ENCODE peak calls at places on chromosomes 5 and 9, in five cellular contexts. Q, I, A, J and N are unnamed samples.

GRCh38 chr5:115522832-115523365 is 21.7 kb downstream of the FEM1C start:
- DNase-seq in Q (no peak), I (no peak), A (no peak), J (no peak), N (no peak)

GRCh38 chr5:112930082-112930344 is 8.0 kb upstream of the REEP5 start:
- DNase-seq in Q (no peak), I (no peak), A (no peak), J (no peak), N (no peak)

GRCh38 chr9:89922099-89922498 is 317.3 kb downstream of the GADD45G start:
- DNase-seq in Q (no peak), I (no peak), A (no peak), J (no peak), N (no peak)

GRCh38 chr5:76615759-76616158 is 7.4 kb downstream of the F2RL2 start:
- DNase-seq in Q (peak), I (no peak), A (no peak), J (no peak), N (no peak)

GRCh38 chr5:11719888-11720481 is 184.3 kb downstream of the CTNND2 start:
- DNase-seq in Q (peak), I (no peak), A (peak), J (peak), N (peak)

GRCh38 chr9:136196465-136197371 is 8.2 kb downstream of the LHX3 start:
- DNase-seq in Q (no peak), I (no peak), A (no peak), J (no peak), N (no peak)

GRCh38 chr5:60810438-60811085 is 33.5 kb downstream of the ELOVL7 start:
- DNase-seq in Q (peak), I (peak), A (no peak), J (peak), N (no peak)

GRCh38 chr5:107381189-107381856 is 289.4 kb downstream of the EFNA5 start:
- DNase-seq in Q (peak), I (peak), A (no peak), J (peak), N (peak)

GRCh38 chr5:87300744-87301143 is 33.1 kb downstream of the RASA1 start:
- DNase-seq in Q (peak), I (peak), A (peak), J (peak), N (peak)

GRCh38 chr5:58360794-58361193 is 99.1 kb downstream of the PLK2 start:
- DNase-seq in Q (no peak), I (no peak), A (no peak), J (no peak), N (no peak)

GRCh38 chr9:28970241-28970654 is 1397.0 kb upstream of the C9orf72 start:
- DNase-seq in Q (no peak), I (no peak), A (no peak), J (no peak), N (no peak)
- H3K27ac ChIP-seq in Q (no peak), I (no peak), A (no peak), J (no peak), N (no peak)

GRCh38 chr9:16248816-16249215 is 621.7 kb downstream of the BNC2 start:
- DNase-seq in Q (no peak), I (no peak), A (no peak), J (no peak), N (no peak)

GRCh38 chr9:16246785-16247184 is 623.7 kb downstream of the BNC2 start:
- DNase-seq in Q (no peak), I (peak), A (no peak), J (no peak), N (no peak)

GRCh38 chr9:16247188-16247875 is 623.1 kb downstream of the BNC2 start:
- DNase-seq in Q (peak), I (peak), A (no peak), J (peak), N (no peak)

GRCh38 chr9:16243798-16244197 is 626.7 kb downstream of the BNC2 start:
- DNase-seq in Q (no peak), I (no peak), A (no peak), J (no peak), N (no peak)

DNA sequence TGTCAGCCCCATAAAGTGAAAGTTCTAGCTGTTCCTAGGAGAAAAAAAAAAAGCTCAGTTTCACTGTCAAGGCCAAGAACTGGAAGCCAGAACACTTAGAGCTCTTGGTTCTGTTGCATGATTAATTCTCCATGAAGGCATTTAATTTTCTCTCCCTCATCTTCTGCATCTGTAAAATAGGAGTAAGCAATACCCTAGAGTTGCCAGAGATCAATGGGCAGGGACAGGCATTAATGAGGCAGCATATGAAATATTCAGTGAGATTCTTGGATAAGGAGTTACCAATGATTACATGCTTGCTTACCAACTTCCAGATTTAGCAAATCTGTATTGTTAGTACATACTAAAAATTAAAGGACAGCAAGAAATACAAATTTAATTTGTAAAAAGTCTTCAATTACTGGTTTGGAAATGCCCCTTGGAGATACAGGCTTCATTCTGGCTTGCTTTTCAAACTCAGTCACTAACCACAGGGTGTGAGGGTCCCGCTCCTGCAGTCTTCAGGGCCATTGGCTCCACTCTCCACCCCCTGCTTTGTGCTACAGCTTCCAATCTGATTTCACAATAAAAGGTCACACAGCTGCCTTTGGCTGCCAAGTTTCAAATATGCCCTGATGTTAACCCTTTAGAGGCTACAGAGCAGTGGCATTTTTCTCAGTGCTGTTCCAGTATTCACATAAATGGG is 624.6 kb downstream of the BNC2 start:
- DNase-seq in Q (no peak), I (peak), A (no peak), J (peak), N (no peak)
- H3K27ac ChIP-seq in Q (no peak), I (no peak), A (no peak), J (peak), N (no peak)

GRCh38 chr5:135221696-135222095 is 177.3 kb downstream of the MACROH2A1 start:
- DNase-seq in Q (no peak), I (no peak), A (no peak), J (no peak), N (no peak)

GRCh38 chr5:135223891-135224625 is 175.0 kb downstream of the MACROH2A1 start:
- DNase-seq in Q (no peak), I (no peak), A (peak), J (no peak), N (no peak)

GRCh38 chr5:135222171-135222681 is 176.8 kb downstream of the MACROH2A1 start:
- DNase-seq in Q (no peak), I (no peak), A (peak), J (no peak), N (no peak)

GRCh38 chr5:135223404-135223803 is 175.6 kb downstream of the MACROH2A1 start:
- DNase-seq in Q (no peak), I (no peak), A (peak), J (no peak), N (no peak)

DNA sequence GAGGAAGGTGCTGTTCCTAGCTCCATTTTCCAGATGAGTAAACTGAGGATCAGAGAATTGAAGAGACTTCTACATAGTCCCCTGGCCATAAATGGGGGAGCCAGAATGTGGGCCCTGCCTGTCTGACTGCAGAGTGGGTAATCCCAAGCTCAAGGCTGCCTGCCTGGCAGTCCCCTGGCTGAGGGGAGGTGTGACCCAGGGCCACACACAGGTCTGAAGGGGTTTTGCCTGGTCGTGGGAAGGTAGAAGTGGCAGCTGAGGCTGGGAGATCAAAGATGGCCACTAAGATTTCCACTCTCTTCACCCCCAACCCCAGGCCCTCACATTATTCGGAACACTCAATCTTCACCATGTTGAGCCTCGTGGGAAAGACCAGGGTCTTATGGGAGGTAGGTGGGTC is 176.3 kb downstream of the MACROH2A1 start:
- DNase-seq in Q (no peak), I (no peak), A (peak), J (no peak), N (no peak)
- H3K27ac ChIP-seq in Q (no peak), I (no peak), A (no peak), J (no peak), N (no peak)

GRCh38 chr5:120382813-120383212 is 81.3 kb upstream of the PRR16 start:
- DNase-seq in Q (no peak), I (peak), A (no peak), J (no peak), N (no peak)

GRCh38 chr5:120386981-120387380 is 77.1 kb upstream of the PRR16 start:
- DNase-seq in Q (no peak), I (no peak), A (no peak), J (no peak), N (no peak)

DNA sequence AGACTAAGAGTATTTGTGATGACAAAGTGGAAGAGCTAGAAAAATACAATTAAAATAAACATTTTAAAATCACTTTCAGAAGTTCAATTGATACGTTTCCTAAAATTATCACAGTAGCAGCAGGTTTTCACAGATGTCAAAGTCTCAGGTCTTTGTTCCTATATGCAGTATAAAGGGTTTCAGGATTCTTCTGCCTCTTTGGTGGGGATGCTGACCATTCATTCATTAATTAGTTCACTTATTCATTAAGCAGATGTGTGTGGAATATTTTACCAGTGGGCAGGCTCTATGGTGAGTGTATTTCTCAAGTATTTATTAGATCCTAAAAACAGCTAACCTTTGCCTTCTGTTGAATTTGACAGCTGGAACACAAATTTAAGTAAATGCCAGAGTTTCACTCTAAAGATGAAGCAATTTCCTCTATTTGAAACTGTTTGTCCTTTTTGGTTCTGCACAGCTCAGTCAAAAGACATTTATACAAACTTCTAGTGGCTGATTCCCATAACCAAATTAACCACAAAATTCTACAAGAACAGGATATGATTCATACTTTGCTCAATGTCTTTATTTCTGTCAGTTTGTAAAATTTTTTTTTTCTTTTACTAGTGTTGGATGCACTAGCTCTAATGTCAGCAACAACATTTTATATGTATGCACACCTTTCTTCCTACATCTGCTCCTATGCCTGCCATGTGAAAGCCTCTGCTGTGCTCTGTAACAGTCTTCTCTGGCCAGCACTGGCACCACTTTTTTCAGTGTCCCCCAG is 75.9 kb upstream of the PRR16 start:
- DNase-seq in Q (peak), I (peak), A (no peak), J (no peak), N (peak)
- H3K27ac ChIP-seq in Q (peak), I (no peak), A (no peak), J (no peak), N (peak)

GRCh38 chr9:9846538-9846937 is 766.3 kb downstream of the PTPRD start:
- DNase-seq in Q (no peak), I (no peak), A (no peak), J (no peak), N (no peak)
- H3K27ac ChIP-seq in Q (no peak), I (no peak), A (no peak), J (no peak), N (no peak)

GRCh38 chr9:69465473-69465872 is 140.5 kb downstream of the ENTREP1 start:
- DNase-seq in Q (no peak), I (no peak), A (no peak), J (no peak), N (no peak)

GRCh38 chr9:69470186-69470977 is 145.4 kb downstream of the ENTREP1 start:
- DNase-seq in Q (no peak), I (no peak), A (no peak), J (peak), N (no peak)

GRCh38 chr9:69469136-69469535 is 144.1 kb downstream of the ENTREP1 start:
- DNase-seq in Q (no peak), I (no peak), A (no peak), J (no peak), N (no peak)

GRCh38 chr9:69466151-69466550 is 141.1 kb downstream of the ENTREP1 start:
- DNase-seq in Q (peak), I (peak), A (no peak), J (no peak), N (no peak)

DNA sequence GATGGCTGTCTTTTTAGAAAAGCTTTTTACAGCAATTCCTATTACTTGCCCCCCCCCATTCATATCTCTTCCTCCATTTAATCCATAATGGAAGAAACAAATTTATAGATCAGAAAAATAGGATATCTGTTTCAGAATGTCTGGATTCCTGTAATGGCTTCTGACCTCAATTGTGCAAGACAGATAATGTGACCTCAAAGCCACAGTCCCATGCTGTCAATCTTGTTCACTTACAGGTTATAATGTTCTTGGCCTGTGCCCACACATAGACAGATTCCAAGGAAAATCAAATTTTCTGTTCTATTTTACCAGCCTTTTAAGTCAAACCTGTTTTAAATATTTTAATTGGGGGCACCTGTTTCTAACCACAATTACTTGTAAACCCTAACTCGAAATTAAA is 143.4 kb downstream of the ENTREP1 start:
- DNase-seq in Q (no peak), I (no peak), A (no peak), J (no peak), N (no peak)
- H3K27ac ChIP-seq in Q (no peak), I (no peak), A (no peak), J (no peak), N (no peak)

GRCh38 chr9:122262073-122262472 is 2.6 kb downstream of the RBM18 start:
- DNase-seq in Q (no peak), I (no peak), A (no peak), J (no peak), N (no peak)
- H3K27ac ChIP-seq in Q (peak), I (no peak), A (no peak), J (no peak), N (no peak)

GRCh38 chr9:76415154-76415553 is 20.9 kb upstream of the RFK start:
- DNase-seq in Q (no peak), I (no peak), A (peak), J (no peak), N (no peak)
- H3K27ac ChIP-seq in Q (no peak), I (no peak), A (no peak), J (no peak), N (no peak)